ENCODE peak calls at places on chromosomes 5 and 9, in six cellular contexts. H, O, I, V, K and F are unnamed samples.
A peak's percentile ranks its signal among the peaks of the same experiment; 100 is the strongest.

GRCh38 chr5:128436825-128437224 is 101.2 kb downstream of the FBN2 start:
- DNase-seq in H (no peak), I (no peak), O (no peak), K (no peak), V (no peak), F (no peak)

GRCh38 chr9:114207034-114207815 is 51.9 kb downstream of the COL27A1 start:
- DNase-seq in O (no peak), H (no peak), V (no peak), I (no peak), K (peak; percentile 76), F (no peak)

GRCh38 chr5:106324356-106324755 is 1346.4 kb downstream of the EFNA5 start:
- DNase-seq in I (no peak), O (no peak), V (no peak), H (no peak), K (no peak), F (no peak)

GRCh38 chr5:54718647-54719046 is 201.1 kb downstream of the SNX18 start:
- DNase-seq in O (no peak), I (no peak), K (peak; percentile 51), H (no peak), V (no peak), F (no peak)

GRCh38 chr5:10214036-10214435 is 35.7 kb downstream of the ATPSCKMT start:
- DNase-seq in O (no peak), K (no peak), I (no peak), H (no peak), V (no peak), F (no peak)

GRCh38 chr5:115379622-115380344 is 83.3 kb upstream of the CCDC112 start:
- DNase-seq in V (no peak), K (no peak), H (no peak), O (peak; percentile 9), I (no peak), F (peak; percentile 66)

GRCh38 chr5:109901628-109901981 is 211.9 kb downstream of the MAN2A1 start:
- DNase-seq in K (no peak), I (no peak), V (no peak), O (no peak), H (no peak), F (no peak)

GRCh38 chr5:45277860-45278259 is 418.3 kb downstream of the HCN1 start:
- DNase-seq in I (no peak), H (no peak), K (no peak), V (no peak), O (no peak), F (no peak)

GRCh38 chr5:32259033-32259432 is 53.7 kb downstream of the MTMR12 start:
- DNase-seq in V (no peak), I (no peak), H (no peak), K (peak; percentile 17), O (no peak), F (no peak)

GRCh38 chr9:89378541-89378940 is 60.2 kb downstream of the SECISBP2 start:
- DNase-seq in O (no peak), H (no peak), V (no peak), K (no peak), I (no peak), F (no peak)

GRCh38 chr5:16456103-16456832 is 9.3 kb downstream of the ZNF622 start:
- DNase-seq in I (peak; percentile 36), H (peak; percentile 73), O (peak; percentile 61), V (no peak), K (peak; percentile 85), F (peak; percentile 95)

GRCh38 chr5:156396063-156396829 is 69.3 kb downstream of the SGCD start:
- DNase-seq in V (no peak), I (no peak), K (no peak), H (no peak), O (no peak), F (no peak)

GRCh38 chr5:150068071-150068470 is 18.3 kb downstream of the CSF1R start:
- DNase-seq in O (no peak), V (no peak), K (no peak), H (no peak), I (no peak), F (no peak)

GRCh38 chr9:127057970-127058644 is 64.3 kb downstream of the ANGPTL2 start:
- DNase-seq in H (no peak), V (no peak), I (peak; percentile 45), O (no peak), K (peak; percentile 91), F (no peak)

GRCh38 chr9:108374606-108375005 is 481.2 kb downstream of the ACTL7B start:
- DNase-seq in V (no peak), K (no peak), I (no peak), O (no peak), H (no peak), F (no peak)

GRCh38 chr5:9423611-9424010 is 122.3 kb downstream of the SEMA5A start:
- DNase-seq in H (no peak), V (no peak), K (no peak), I (no peak), O (no peak), F (no peak)

GRCh38 chr5:62977641-62978040 is 399.0 kb downstream of the LRRC70 start:
- DNase-seq in H (peak; percentile 60), O (no peak), I (no peak), K (no peak), V (no peak), F (no peak)

GRCh38 chr9:130041648-130042405 is 1.2 kb downstream of the FNBP1 start:
- DNase-seq in K (peak; percentile 62), I (no peak), O (peak; percentile 20), V (no peak), H (no peak), F (no peak)

GRCh38 chr9:34929506-34930102 is 28.5 kb upstream of the PHF24 start:
- DNase-seq in K (peak; percentile 45), V (peak; percentile 16), I (no peak), O (peak; percentile 65), H (peak; percentile 1), F (peak; percentile 38)

GRCh38 chr9:13915591-13916301 is 398.2 kb downstream of the NFIB start:
- DNase-seq in H (peak; percentile 4), K (no peak), I (no peak), O (no peak), V (no peak), F (no peak)

GRCh38 chr5:140875085-140876065 is at the start of gene PCDHA12:
- DNase-seq in H (no peak), K (peak; percentile 66), V (no peak), O (no peak), I (no peak), F (no peak)

GRCh38 chr5:92372766-92373165 is 989.6 kb upstream of the ARRDC3 start:
- DNase-seq in V (no peak), O (no peak), H (no peak), K (no peak), I (no peak), F (no peak)

GRCh38 chr5:103475629-103476240 is 86.9 kb downstream of the NUDT12 start:
- DNase-seq in V (no peak), K (peak; percentile 50), O (no peak), I (peak; percentile 61), H (peak; percentile 45), F (peak; percentile 41)

GRCh38 chr9:87276851-87277251 is 220.8 kb upstream of the DAPK1 start:
- DNase-seq in V (no peak), K (no peak), I (no peak), H (no peak), O (peak; percentile 7), F (no peak)

GRCh38 chr9:137029058-137029922 is 1.3 kb upstream of the ABCA2 start:
- DNase-seq in K (peak; percentile 85), H (peak; percentile 55), O (peak; percentile 82), V (peak; percentile 91), I (peak; percentile 31), F (peak; percentile 29)

GRCh38 chr9:121610638-121610953 is 40.8 kb upstream of the DAB2IP start:
- DNase-seq in H (no peak), I (no peak), K (no peak), O (no peak), V (no peak), F (no peak)

GRCh38 chr5:98402130-98402529 is 371.3 kb upstream of the RGMB start:
- DNase-seq in O (no peak), I (no peak), V (no peak), H (no peak), K (no peak), F (no peak)

GRCh38 chr5:77943851-77944250 is 167.7 kb upstream of the TBCA start:
- DNase-seq in O (no peak), V (no peak), I (no peak), H (no peak), K (no peak), F (no peak)

GRCh38 chr9:137482094-137482781 is 23.1 kb upstream of the NSMF start:
- DNase-seq in O (no peak), I (no peak), K (no peak), V (no peak), H (no peak), F (no peak)

GRCh38 chr5:86152988-86153560 is 464.7 kb upstream of the COX7C start:
- DNase-seq in V (no peak), I (no peak), H (no peak), O (no peak), K (peak; percentile 78), F (no peak)

GRCh38 chr5:77973253-77973609 is 197.1 kb upstream of the TBCA start:
- DNase-seq in I (no peak), O (peak; percentile 9), V (no peak), K (no peak), H (no peak), F (no peak)

GRCh38 chr5:176365663-176366574 is 632 bp downstream of the ARL10 start:
- DNase-seq in H (peak; percentile 42), K (peak; percentile 26), I (no peak), O (peak; percentile 24), V (no peak), F (no peak)

GRCh38 chr5:1882337-1883119 is at the start of gene IRX4:
- DNase-seq in V (no peak), I (no peak), O (no peak), K (no peak), H (no peak), F (peak; percentile 46)

GRCh38 chr5:37717613-37718431 is 122.0 kb downstream of the GDNF start:
- DNase-seq in O (no peak), V (no peak), H (peak; percentile 87), I (no peak), K (peak; percentile 65), F (peak; percentile 99)